ENCODE peak calls at places on chromosomes 12 and 14, in eight cellular contexts. H, V, P, N, A, B, Z and R are unnamed samples.

GRCh38 chr12:52523825-52524224 is 3.6 kb upstream of the KRT5 start:
- DNase-seq in H (no peak), V (no peak), P (no peak), N (no peak), A (no peak), B (no peak), Z (peak; percentile 33), R (no peak)

GRCh38 chr12:47383942-47384341 is 304.2 kb upstream of the AMIGO2 start:
- DNase-seq in H (no peak), V (no peak), P (peak; percentile 90), N (no peak), A (no peak), B (no peak), Z (no peak), R (no peak)

GRCh38 chr12:6053541-6053940 is 70.9 kb downstream of the VWF start:
- DNase-seq in H (no peak), V (peak; percentile 42), P (peak; percentile 36), N (no peak), A (no peak), B (no peak), Z (no peak), R (no peak)

GRCh38 chr14:106210650-106211049 is 684.3 kb downstream of the TMEM121 start:
- DNase-seq in H (no peak), V (no peak), P (no peak), N (no peak), A (peak; percentile 48), B (no peak), Z (no peak), R (peak; percentile 5)

GRCh38 chr14:106691601-106692291 is 1165.4 kb downstream of the TMEM121 start:
- DNase-seq in H (no peak), V (no peak), P (no peak), N (peak; percentile 15), A (peak; percentile 29), B (no peak), Z (no peak), R (peak; percentile 77)

GRCh38 chr12:130828895-130829294 is 10.2 kb downstream of the STX2 start:
- DNase-seq in H (no peak), V (no peak), P (no peak), N (no peak), A (no peak), B (no peak), Z (no peak), R (no peak)

GRCh38 chr12:26318661-26319068 is 123.3 kb downstream of the SSPN start:
- DNase-seq in H (peak; percentile 89), V (peak; percentile 34), P (peak; percentile 89), N (peak; percentile 34), A (peak; percentile 70), B (peak; percentile 73), Z (peak; percentile 45), R (peak; percentile 87)

GRCh38 chr12:114001731-114002340 is 35.7 kb upstream of the RBM19 start:
- DNase-seq in H (no peak), V (no peak), P (no peak), N (no peak), A (no peak), B (no peak), Z (no peak), R (no peak)

GRCh38 chr12:66036317-66036716 is 94.2 kb downstream of the LLPH start:
- DNase-seq in H (no peak), V (no peak), P (peak; percentile 92), N (peak; percentile 29), A (no peak), B (peak; percentile 21), Z (no peak), R (no peak)

GRCh38 chr12:128445728-128446127 is 178.8 kb downstream of the TMEM132C start:
- DNase-seq in H (no peak), V (no peak), P (no peak), N (no peak), A (no peak), B (no peak), Z (no peak), R (no peak)

GRCh38 chr14:65334765-65335411 is 77.6 kb upstream of the FUT8 start:
- DNase-seq in H (no peak), V (no peak), P (no peak), N (no peak), A (no peak), B (no peak), Z (no peak), R (peak; percentile 21)

GRCh38 chr14:53034036-53034435 is 83.2 kb upstream of the FERMT2 start:
- DNase-seq in H (no peak), V (no peak), P (no peak), N (no peak), A (no peak), B (no peak), Z (no peak), R (no peak)

GRCh38 chr12:4296749-4297148 is 23.2 kb downstream of the CCND2 start:
- DNase-seq in H (no peak), V (peak; percentile 64), P (no peak), N (no peak), A (no peak), B (no peak), Z (no peak), R (no peak)

GRCh38 chr12:4293299-4293941 is 19.9 kb downstream of the CCND2 start:
- DNase-seq in H (no peak), V (no peak), P (no peak), N (no peak), A (no peak), B (no peak), Z (no peak), R (no peak)

GRCh38 chr12:4300870-4301269 is 20.1 kb upstream of the TIGAR start:
- DNase-seq in H (no peak), V (no peak), P (no peak), N (no peak), A (no peak), B (no peak), Z (no peak), R (no peak)

GRCh38 chr12:4293942-4294505 is 20.5 kb downstream of the CCND2 start:
- DNase-seq in H (no peak), V (no peak), P (no peak), N (no peak), A (no peak), B (no peak), Z (no peak), R (no peak)

GRCh38 chr12:4297617-4298016 is 23.4 kb upstream of the TIGAR start:
- DNase-seq in H (no peak), V (no peak), P (no peak), N (no peak), A (no peak), B (no peak), Z (no peak), R (no peak)
- TF ChIP-seq POLR2A in H (no peak), V (no peak), P (no peak), N (no peak), A (no peak), B (no peak), Z (no peak), R (no peak)

DNA sequence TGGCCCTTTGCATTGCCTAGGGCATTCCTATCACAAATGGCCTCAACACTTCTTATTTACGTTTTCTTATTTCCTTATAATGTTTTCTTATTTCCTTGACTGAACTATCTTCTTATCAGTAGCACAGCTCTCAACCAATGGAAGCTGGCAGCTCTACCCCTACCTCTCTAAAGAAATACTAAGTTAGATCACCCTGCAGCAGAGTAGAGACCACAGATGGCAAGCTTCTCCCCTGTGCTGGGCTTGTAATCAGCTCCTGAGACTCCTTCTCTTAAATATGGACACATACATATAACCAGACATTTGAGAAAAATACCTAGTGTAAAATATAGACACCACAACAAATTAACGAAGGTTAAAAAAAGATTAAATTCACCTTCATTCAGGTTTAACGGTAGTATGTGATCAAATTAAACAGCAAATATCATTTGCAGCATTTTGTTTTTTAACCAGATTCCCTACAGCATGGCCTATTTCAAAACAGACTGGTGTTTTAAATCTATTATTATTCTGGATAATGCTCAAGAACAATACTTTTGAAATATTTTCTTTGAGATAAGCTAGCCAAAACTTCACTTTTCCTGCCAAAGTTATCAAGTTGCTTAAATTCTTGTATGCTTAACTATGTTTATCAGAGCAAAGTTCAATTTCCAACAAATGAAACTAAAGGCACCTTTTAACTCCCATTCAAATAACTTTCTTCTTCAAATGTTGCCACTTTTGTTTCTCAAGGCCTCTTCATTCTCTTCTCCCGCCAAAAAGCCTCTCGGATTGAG is 54.3 kb downstream of the SLC41A2 start:
- DNase-seq in H (no peak), V (no peak), P (no peak), N (peak; percentile 44), A (no peak), B (no peak), Z (no peak), R (no peak)
- H3K4me3 ChIP-seq in H (no peak overlapping the region), V (no peak overlapping the region), P (no peak overlapping the region), N (no peak overlapping the region), A (no peak overlapping the region), B (no peak overlapping the region), Z (no peak overlapping the region), R (no peak overlapping the region)

GRCh38 chr14:80658155-80658554 is 283.4 kb downstream of the CEP128 start:
- DNase-seq in H (no peak), V (no peak), P (no peak), N (no peak), A (no peak), B (no peak), Z (no peak), R (no peak)
- TF ChIP-seq POLR2A in H (no peak), V (no peak), P (no peak), N (no peak), A (no peak), B (no peak), Z (no peak), R (no peak)

GRCh38 chr14:103561381-103562134 is 899 bp downstream of the BAG5 start:
- DNase-seq in H (no peak), V (no peak), P (peak; percentile 49), N (no peak), A (peak; percentile 51), B (peak; percentile 47), Z (peak; percentile 35), R (peak; percentile 70)

GRCh38 chr14:103556976-103557758 is 5.3 kb downstream of the BAG5 start:
- DNase-seq in H (no peak), V (no peak), P (no peak), N (no peak), A (no peak), B (no peak), Z (no peak), R (no peak)

GRCh38 chr14:103555559-103556337 is 6.7 kb downstream of the BAG5 start:
- DNase-seq in H (no peak), V (no peak), P (no peak), N (no peak), A (no peak), B (no peak), Z (no peak), R (no peak)

GRCh38 chr14:103562135-103562384 is 397 bp downstream of the BAG5 start:
- DNase-seq in H (peak; percentile 72), V (no peak), P (no peak), N (no peak), A (no peak), B (peak; percentile 36), Z (no peak), R (no peak)

DNA sequence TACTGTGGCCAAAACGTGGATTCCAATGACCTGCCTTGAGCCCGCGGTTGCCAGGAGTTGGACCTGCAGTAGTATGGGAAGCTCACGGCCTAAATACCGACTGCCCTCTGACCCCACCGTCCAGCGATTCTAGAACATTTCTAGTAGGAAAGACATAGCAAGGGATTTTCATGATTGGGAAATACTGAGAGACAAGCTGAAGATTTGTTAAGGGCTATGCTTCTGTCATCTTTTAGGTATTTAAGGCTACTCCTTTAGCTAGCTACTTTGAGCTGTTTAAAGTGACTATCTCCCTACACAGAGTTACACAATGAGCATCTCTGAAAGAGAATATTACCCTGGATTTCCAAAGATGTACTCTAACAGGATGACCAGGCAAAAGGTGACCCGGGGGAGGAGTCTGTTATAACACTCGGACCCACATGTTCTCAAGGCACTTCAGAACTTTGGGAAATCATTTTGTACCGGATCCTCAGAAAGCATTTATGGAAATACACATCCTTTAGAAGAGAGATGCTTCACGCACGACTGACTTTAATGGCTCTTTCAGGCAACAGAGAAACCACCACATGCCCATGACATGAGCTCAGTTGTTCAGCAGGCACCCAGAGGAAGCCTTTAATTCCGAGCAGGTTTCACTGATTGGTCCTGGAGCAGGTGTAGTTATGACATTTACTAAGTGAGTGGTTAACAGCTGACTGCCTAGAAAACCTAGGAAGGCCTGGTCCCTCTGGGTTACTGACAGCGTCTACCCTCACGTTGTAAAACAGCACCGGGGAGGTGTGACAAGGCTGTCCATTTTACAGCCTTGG is 4.2 kb downstream of the BAG5 start:
- DNase-seq in H (no peak), V (peak; percentile 46), P (peak; percentile 83), N (no peak), A (no peak), B (peak; percentile 68), Z (no peak), R (no peak)
- H3K4me3 ChIP-seq in H (no peak overlapping the region), V (no peak overlapping the region), P (no peak overlapping the region), N (no peak overlapping the region), A (no peak overlapping the region), B (no peak overlapping the region), Z (no peak overlapping the region), R (no peak overlapping the region)